ENCODE peak calls at places on chromosomes 16 and 17, in four cellular contexts. O, A, U and Z are unnamed samples.
A peak's percentile ranks its signal among the peaks of the same experiment; 100 is the strongest.

GRCh38 chr17:37280841-37281240 is 94.9 kb upstream of the C17orf78 start:
- DNase-seq in A (no peak), O (no peak), U (no peak), Z (no peak)

GRCh38 chr16:12576878-12577277 is 226.8 kb downstream of the CPPED1 start:
- DNase-seq in U (no peak), A (no peak), O (no peak), Z (no peak)

GRCh38 chr17:65355246-65355645 is 206.2 kb downstream of the AXIN2 start:
- DNase-seq in U (no peak), A (no peak), O (no peak), Z (no peak)

GRCh38 chr17:42179335-42179734 is 1.6 kb downstream of the KCNH4 start:
- DNase-seq in U (no peak), O (no peak), A (no peak), Z (no peak)

GRCh38 chr17:62892870-62893338 is 73.1 kb upstream of the TANC2 start:
- DNase-seq in A (peak; percentile 12), O (no peak), U (peak; percentile 47), Z (no peak)

GRCh38 chr16:89601906-89602272 is 11.6 kb upstream of the DPEP1 start:
- DNase-seq in O (no peak), A (no peak), U (no peak), Z (no peak)

GRCh38 chr16:11389631-11390565 is 44.6 kb downstream of the RMI2 start:
- DNase-seq in U (no peak), A (no peak), O (no peak), Z (no peak)

GRCh38 chr16:66881014-66881417 is 701 bp downstream of the PDP2 start:
- DNase-seq in A (no peak), O (no peak), U (no peak), Z (no peak)

GRCh38 chr16:89653656-89654295 is 3.7 kb downstream of the CHMP1A start:
- DNase-seq in A (no peak), O (no peak), U (no peak), Z (no peak)

GRCh38 chr16:66728804-66729203 is 22.6 kb downstream of the DYNC1LI2 start:
- DNase-seq in U (no peak), A (no peak), O (no peak), Z (no peak)

GRCh38 chr17:1108560-1108809 is 71.3 kb downstream of the ABR start:
- DNase-seq in A (no peak), O (no peak), U (no peak), Z (no peak)

GRCh38 chr16:59907671-59908070 is 1173.6 kb upstream of the GOT2 start:
- DNase-seq in U (no peak), O (no peak), A (no peak), Z (no peak)

GRCh38 chr17:8079291-8080207 is 8.0 kb downstream of the ALOX12B start:
- DNase-seq in A (peak; percentile 49), O (peak; percentile 72), U (no peak), Z (peak; percentile 81)

GRCh38 chr16:70610273-70611223 is 35.8 kb upstream of the IL34 start:
- DNase-seq in O (no peak), U (no peak), A (no peak), Z (no peak)

DNA sequence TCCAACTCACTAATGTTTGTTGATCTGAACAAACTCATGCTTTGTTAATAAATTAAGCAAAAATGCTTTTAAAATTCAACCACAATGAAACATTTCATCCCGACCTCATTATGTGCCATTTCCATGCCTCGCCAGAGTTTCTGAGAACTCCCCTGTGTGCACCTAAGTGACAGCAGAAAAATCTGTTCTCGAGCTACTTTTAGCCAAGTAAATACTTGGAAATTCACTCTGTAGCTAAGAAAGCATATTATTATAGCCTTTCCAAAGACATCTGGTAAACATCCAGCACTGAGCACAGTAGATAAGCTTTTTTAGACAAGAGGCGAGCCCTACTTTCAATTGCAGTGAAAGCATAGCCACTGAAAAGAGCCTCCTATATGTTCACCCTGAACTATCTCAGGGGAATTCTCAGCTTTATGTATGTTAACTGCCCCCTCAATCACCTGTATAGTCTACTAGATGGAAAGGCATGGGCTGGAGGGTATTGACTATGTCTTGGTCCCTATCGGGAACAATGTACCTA is 242.8 kb upstream of the PSMD7 start:
- DNase-seq in O (no peak), A (no peak), U (no peak), Z (no peak)
- TF ChIP-seq CTCF in O (no peak), A (no peak), U (no peak), Z (no peak)

GRCh38 chr16:23869052-23869451 is 33.3 kb downstream of the PRKCB start:
- DNase-seq in O (no peak), U (no peak), A (no peak), Z (no peak)
- H3K27me3 ChIP-seq in O (peaks cover 35% of the 10 kb centered on the region), U (no peaks in the 10 kb centered on the region), A (no peaks in the 10 kb centered on the region), Z (no peaks in the 10 kb centered on the region)

GRCh38 chr17:3814361-3814760 is 13.4 kb upstream of the ITGAE start:
- DNase-seq in U (no peak), A (no peak), O (no peak), Z (no peak)
- H3K4me3 ChIP-seq in U (no peak overlapping the region), A (no peak overlapping the region), O (no peak overlapping the region), Z (no peak overlapping the region)

DNA sequence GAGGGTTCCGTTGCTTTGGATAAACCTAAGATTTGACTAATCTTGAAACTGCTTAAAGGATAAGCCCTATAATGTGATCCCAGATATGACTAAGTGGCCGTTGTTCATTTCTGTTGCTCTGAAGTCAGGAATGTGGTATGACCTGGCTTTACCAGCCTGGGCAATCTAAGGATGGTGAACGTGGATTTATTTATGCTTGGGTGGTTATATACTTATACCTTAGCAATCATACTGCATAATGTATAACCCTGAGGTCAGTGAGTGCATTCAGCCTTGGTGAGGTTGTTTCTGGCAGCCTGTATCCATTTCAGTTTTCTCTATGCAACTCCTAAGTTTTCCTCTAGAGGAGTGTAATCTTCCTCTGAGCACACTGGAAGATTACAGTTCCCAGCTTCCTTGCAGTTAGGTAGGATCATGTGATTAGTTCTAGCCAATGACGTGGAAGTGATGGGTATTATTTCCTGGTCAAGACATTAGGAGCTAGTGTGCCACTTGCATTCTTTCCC is 41.9 kb downstream of the FTO start:
- DNase-seq in A (no peak), O (peak; percentile 59), U (no peak), Z (no peak)
- TF ChIP-seq CTCF in A (no peak), O (peak; percentile 26), U (peak; percentile 40), Z (no peak)

GRCh38 chr16:82523786-82524185 is 103.0 kb upstream of the CDH13 start:
- DNase-seq in A (no peak), O (no peak), U (no peak), Z (no peak)
- H3K27me3 ChIP-seq in A (no peaks in the 10 kb centered on the region), O (peaks cover 17% of the 10 kb centered on the region), U (no peaks in the 10 kb centered on the region), Z (no peaks in the 10 kb centered on the region)

GRCh38 chr17:38415250-38416194 is 12.7 kb upstream of the ARHGAP23 start:
- DNase-seq in U (peak; percentile 26), A (no peak), O (peak; percentile 23), Z (no peak)
- H3K4me3 ChIP-seq in U (peak overlapping the region; percentile 38), A (no peak overlapping the region), O (no peak overlapping the region), Z (peak overlapping the region; percentile 44)

DNA sequence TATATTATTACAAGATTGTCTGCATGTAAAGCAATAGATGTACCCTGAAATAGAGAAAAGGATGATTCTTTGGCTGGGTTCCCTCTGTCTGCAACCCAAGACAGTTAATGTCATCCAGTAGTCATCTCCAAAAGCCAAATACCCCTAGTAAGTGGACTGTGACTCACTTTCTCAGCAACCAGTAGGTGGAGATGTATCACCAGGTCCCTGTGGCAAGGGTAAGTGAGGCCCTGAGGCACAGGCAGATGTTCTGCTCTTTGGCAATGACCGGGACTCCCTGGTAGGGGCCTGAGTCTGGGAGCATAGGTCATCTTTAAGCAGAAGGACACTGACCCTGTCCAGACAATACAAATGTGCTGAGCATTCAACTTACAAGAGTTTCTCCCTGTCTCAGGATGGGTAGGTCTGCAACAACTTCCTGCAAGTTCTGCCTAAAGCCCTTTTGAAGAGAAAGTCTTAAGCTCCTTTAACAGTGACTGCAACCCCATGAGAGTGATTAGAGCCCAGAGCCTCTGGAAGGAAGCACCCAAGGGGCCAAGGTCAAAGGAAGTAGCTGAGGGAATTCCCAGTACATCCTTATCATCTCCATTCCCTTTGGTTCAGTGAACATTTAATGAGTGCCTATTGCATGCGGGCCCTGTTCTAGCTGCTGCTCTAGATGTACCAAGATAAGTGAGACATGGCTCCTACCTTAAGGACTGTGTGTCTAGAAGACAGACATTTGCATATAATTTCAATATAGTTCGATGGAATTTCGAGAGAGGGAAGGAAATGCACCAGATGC is 31.9 kb downstream of the PMP22 start:
- DNase-seq in O (no peak), U (no peak), A (no peak), Z (no peak)
- TF ChIP-seq CTCF in O (peak; percentile 32), U (peak; percentile 46), A (no peak), Z (peak; percentile 29)

GRCh38 chr17:49496183-49496865 is 1.2 kb downstream of the NGFR start:
- DNase-seq in U (no peak), O (no peak), A (peak; percentile 89), Z (peak; percentile 60)
- H3K27me3 ChIP-seq in U (peaks cover 62% of the 10 kb centered on the region), O (no peaks in the 10 kb centered on the region), A (peaks cover 52% of the 10 kb centered on the region), Z (peaks cover 44% of the 10 kb centered on the region)

GRCh38 chr16:49754495-49755290 is 101.2 kb downstream of the ZNF423 start:
- DNase-seq in A (peak; percentile 27), O (no peak), U (no peak), Z (no peak)
- H3K4me3 ChIP-seq in A (peak overlapping the region; percentile 17), O (no peak overlapping the region), U (no peak overlapping the region), Z (peak overlapping the region; percentile 34)